ENCODE peak calls at places on chromosome 13, in seven cellular contexts. One of them, this sample, is unnamed.

GRCh38 chr13:110628477-110628793 is 13.1 kb downstream of the NAXD start:
- DNase-seq in EL: no peak
- DNase-seq in T-helper 9 cell: no peak
- DNase-seq in T-helper 2 cell: no peak
- DNase-seq in GM23248: no peak
- DNase-seq in epithelial cell of prostate: no peak
- DNase-seq in RPMI8226: no peak
- DNase-seq in this sample: no peak

GRCh38 chr13:90413548-90413947 is 933.9 kb upstream of the MIR17HG start:
- DNase-seq in EL: no peak
- DNase-seq in T-helper 9 cell: no peak
- DNase-seq in T-helper 2 cell: no peak
- DNase-seq in GM23248: no peak
- DNase-seq in epithelial cell of prostate: no peak
- DNase-seq in RPMI8226: no peak
- DNase-seq in this sample: no peak

GRCh38 chr13:30388401-30389283 is 33.7 kb upstream of the UBE2L5 start:
- DNase-seq in EL: peak; percentile 40
- DNase-seq in T-helper 9 cell: no peak
- DNase-seq in T-helper 2 cell: no peak
- DNase-seq in GM23248: peak; percentile 91
- DNase-seq in epithelial cell of prostate: no peak
- DNase-seq in RPMI8226: no peak
- DNase-seq in this sample: no peak

GRCh38 chr13:43942301-43942700 is 62.6 kb downstream of the LACC1 start:
- DNase-seq in EL: peak; percentile 9
- DNase-seq in T-helper 9 cell: no peak
- DNase-seq in T-helper 2 cell: no peak
- DNase-seq in GM23248: no peak
- DNase-seq in epithelial cell of prostate: no peak
- DNase-seq in RPMI8226: no peak
- DNase-seq in this sample: no peak

GRCh38 chr13:30780338-30780981 is 45.1 kb downstream of the ALOX5AP start:
- DNase-seq in EL: no peak
- DNase-seq in T-helper 9 cell: no peak
- DNase-seq in T-helper 2 cell: no peak
- DNase-seq in GM23248: no peak
- DNase-seq in epithelial cell of prostate: no peak
- DNase-seq in RPMI8226: no peak
- DNase-seq in this sample: no peak

GRCh38 chr13:24911135-24911524 is 147.2 kb downstream of the RNF17 start:
- DNase-seq in EL: peak; percentile 65
- DNase-seq in T-helper 9 cell: no peak
- DNase-seq in T-helper 2 cell: no peak
- DNase-seq in GM23248: peak; percentile 53
- DNase-seq in epithelial cell of prostate: no peak
- DNase-seq in RPMI8226: no peak
- DNase-seq in this sample: no peak

GRCh38 chr13:77751513-77752456 is 54.3 kb downstream of the SLAIN1 start:
- DNase-seq in EL: peak; percentile 18
- DNase-seq in T-helper 9 cell: peak; percentile 13
- DNase-seq in T-helper 2 cell: no peak
- DNase-seq in GM23248: peak; percentile 63
- DNase-seq in epithelial cell of prostate: no peak
- DNase-seq in RPMI8226: peak; percentile 28
- DNase-seq in this sample: peak; percentile 2

GRCh38 chr13:24502567-24503375 is 9.8 kb downstream of the PARP4 start:
- DNase-seq in EL: peak; percentile 75
- DNase-seq in T-helper 9 cell: no peak
- DNase-seq in T-helper 2 cell: no peak
- DNase-seq in GM23248: peak; percentile 83
- DNase-seq in epithelial cell of prostate: peak; percentile 36
- DNase-seq in RPMI8226: no peak
- DNase-seq in this sample: no peak

GRCh38 chr13:31278874-31279273 is 79.1 kb downstream of the B3GLCT start:
- DNase-seq in EL: no peak
- DNase-seq in T-helper 9 cell: no peak
- DNase-seq in T-helper 2 cell: no peak
- DNase-seq in GM23248: no peak
- DNase-seq in epithelial cell of prostate: no peak
- DNase-seq in RPMI8226: no peak
- DNase-seq in this sample: no peak

GRCh38 chr13:37886879-37887278 is 17.3 kb upstream of the TRPC4 start:
- DNase-seq in EL: no peak
- DNase-seq in T-helper 9 cell: no peak
- DNase-seq in T-helper 2 cell: no peak
- DNase-seq in GM23248: no peak
- DNase-seq in epithelial cell of prostate: no peak
- DNase-seq in RPMI8226: no peak
- DNase-seq in this sample: no peak

GRCh38 chr13:46749951-46750350 is 47.0 kb downstream of the ESD start:
- DNase-seq in EL: peak; percentile 39
- DNase-seq in T-helper 9 cell: no peak
- DNase-seq in T-helper 2 cell: no peak
- DNase-seq in GM23248: peak; percentile 40
- DNase-seq in epithelial cell of prostate: no peak
- DNase-seq in RPMI8226: no peak
- DNase-seq in this sample: no peak

GRCh38 chr13:36858285-36858684 is 39.3 kb downstream of the RFXAP start:
- DNase-seq in EL: peak; percentile 53
- DNase-seq in T-helper 9 cell: no peak
- DNase-seq in T-helper 2 cell: no peak
- DNase-seq in GM23248: peak; percentile 77
- DNase-seq in epithelial cell of prostate: no peak
- DNase-seq in RPMI8226: peak; percentile 43
- DNase-seq in this sample: no peak

GRCh38 chr13:101838305-101838835 is 385.9 kb downstream of the ITGBL1 start:
- DNase-seq in EL: peak; percentile 21
- DNase-seq in T-helper 9 cell: no peak
- DNase-seq in T-helper 2 cell: no peak
- DNase-seq in GM23248: peak; percentile 3
- DNase-seq in epithelial cell of prostate: no peak
- DNase-seq in RPMI8226: no peak
- DNase-seq in this sample: no peak

GRCh38 chr13:98142427-98143156 is at the start of gene FARP1:
- DNase-seq in EL: peak; percentile 77
- DNase-seq in T-helper 9 cell: no peak
- DNase-seq in T-helper 2 cell: no peak
- DNase-seq in GM23248: peak; percentile 88
- DNase-seq in epithelial cell of prostate: no peak
- DNase-seq in RPMI8226: peak; percentile 79
- DNase-seq in this sample: no peak

GRCh38 chr13:43411741-43412140 is 375.0 kb downstream of the ENOX1 start:
- DNase-seq in EL: no peak
- DNase-seq in T-helper 9 cell: no peak
- DNase-seq in T-helper 2 cell: no peak
- DNase-seq in GM23248: no peak
- DNase-seq in epithelial cell of prostate: no peak
- DNase-seq in RPMI8226: no peak
- DNase-seq in this sample: no peak

GRCh38 chr13:113545455-113545930 is 39.1 kb upstream of the TFDP1 start:
- DNase-seq in EL: peak; percentile 77
- DNase-seq in T-helper 9 cell: no peak
- DNase-seq in T-helper 2 cell: no peak
- DNase-seq in GM23248: peak; percentile 56
- DNase-seq in epithelial cell of prostate: no peak
- DNase-seq in RPMI8226: no peak
- DNase-seq in this sample: no peak